ENCODE peak calls at places on chromosomes 16 and 17, in eight cellular contexts. K is HT-29, P is ascending aorta, W is AG09309, Q is cardiac fibroblast, N is neural crest cell, I is erythroblast, B is KBM-7. G is an unnamed sample.

GRCh38 chr16:58536278-58536677 is 21.0 kb downstream of the SETD6 start:
- DNase-seq in K (no peak), P (no peak), W (no peak), Q (no peak), N (no peak), I (no peak), B (no peak), G (no peak)

GRCh38 chr17:57579245-57579644 is 165.9 kb downstream of the CCDC182 start:
- DNase-seq in K (no peak), P (no peak), W (no peak), Q (no peak), N (no peak), I (no peak), B (no peak), G (no peak)

GRCh38 chr17:78820122-78820792 is 20.4 kb downstream of the USP36 start:
- DNase-seq in K (no peak), P (no peak), W (no peak), Q (no peak), N (no peak), I (no peak), B (no peak), G (no peak)

GRCh38 chr17:18070861-18071340 is 16.8 kb upstream of the DRG2 start:
- DNase-seq in K (no peak), P (no peak), W (no peak), Q (peak; percentile 52), N (no peak), I (no peak), B (peak; percentile 81), G (no peak)

GRCh38 chr17:37259030-37259735 is 116.6 kb upstream of the C17orf78 start:
- DNase-seq in K (no peak), P (no peak), W (no peak), Q (no peak), N (no peak), I (no peak), B (no peak), G (no peak)

GRCh38 chr17:3893003-3893719 is at the start of gene CAMKK1:
- DNase-seq in K (peak; percentile 78), P (peak; percentile 91), W (no peak), Q (peak; percentile 84), N (peak; percentile 76), I (peak; percentile 92), B (peak; percentile 83), G (peak; percentile 100)

GRCh38 chr17:34259151-34259550 is 4.1 kb downstream of the CCL2 start:
- DNase-seq in K (no peak), P (no peak), W (no peak), Q (peak; percentile 91), N (no peak), I (no peak), B (no peak), G (no peak)

GRCh38 chr17:37056622-37057021 is 107.9 kb downstream of the AATF start:
- DNase-seq in K (no peak), P (no peak), W (no peak), Q (no peak), N (no peak), I (no peak), B (no peak), G (no peak)

GRCh38 chr17:76467366-76467765 is at the start of gene AANAT:
- DNase-seq in K (no peak), P (no peak), W (no peak), Q (no peak), N (no peak), I (no peak), B (no peak), G (no peak)

GRCh38 chr17:56699186-56699895 is 105.8 kb downstream of the NOG start:
- DNase-seq in K (peak; percentile 83), P (peak; percentile 73), W (peak; percentile 85), Q (peak; percentile 79), N (peak; percentile 9), I (no peak), B (no peak), G (no peak)

GRCh38 chr17:44198721-44199552 is 747 bp downstream of the ATXN7L3 start:
- DNase-seq in K (peak; percentile 38), P (no peak), W (no peak), Q (peak; percentile 70), N (peak; percentile 41), I (peak; percentile 76), B (peak; percentile 43), G (peak; percentile 58)

GRCh38 chr16:84922351-84923135 is 88.8 kb downstream of the ZDHHC7 start:
- DNase-seq in K (no peak), P (no peak), W (no peak), Q (peak; percentile 51), N (peak; percentile 36), I (no peak), B (no peak), G (no peak)

GRCh38 chr17:38967290-38967738 is at the start of gene FBXO47:
- DNase-seq in K (peak; percentile 99), P (peak; percentile 94), W (peak; percentile 28), Q (peak; percentile 92), N (peak; percentile 66), I (peak; percentile 60), B (no peak), G (peak; percentile 65)

GRCh38 chr17:30720013-30720471 is 104.5 kb downstream of the CRLF3 start:
- DNase-seq in K (no peak), P (peak; percentile 53), W (no peak), Q (no peak), N (no peak), I (no peak), B (no peak), G (no peak)

GRCh38 chr16:25575363-25575762 is 116.4 kb upstream of the HS3ST4 start:
- DNase-seq in K (no peak), P (no peak), W (no peak), Q (no peak), N (no peak), I (no peak), B (no peak), G (no peak)

GRCh38 chr17:75776399-75777242 is 8.0 kb upstream of the UNK start:
- DNase-seq in K (peak; percentile 60), P (peak; percentile 64), W (no peak), Q (peak; percentile 65), N (no peak), I (peak; percentile 75), B (peak; percentile 83), G (peak; percentile 52)

GRCh38 chr16:8611886-8612595 is 9.5 kb upstream of the METTL22 start:
- DNase-seq in K (no peak), P (no peak), W (no peak), Q (peak; percentile 12), N (no peak), I (no peak), B (no peak), G (no peak)

GRCh38 chr16:24150282-24150681 is 105.9 kb upstream of the CACNG3 start:
- DNase-seq in K (no peak), P (no peak), W (no peak), Q (no peak), N (no peak), I (no peak), B (no peak), G (no peak)

GRCh38 chr16:54026456-54026855 is 260.1 kb downstream of the IRX3 start:
- DNase-seq in K (no peak), P (no peak), W (no peak), Q (peak; percentile 23), N (no peak), I (no peak), B (no peak), G (no peak)

GRCh38 chr17:14921936-14922335 is 343.2 kb downstream of the PMP22 start:
- DNase-seq in K (no peak), P (no peak), W (no peak), Q (no peak), N (no peak), I (no peak), B (no peak), G (no peak)

GRCh38 chr17:55996826-55997225 is 156.4 kb upstream of the ANKFN1 start:
- DNase-seq in K (peak; percentile 16), P (no peak), W (no peak), Q (no peak), N (no peak), I (no peak), B (peak; percentile 2), G (no peak)

GRCh38 chr17:77110006-77110374 is 30.8 kb upstream of the SEC14L1 start:
- DNase-seq in K (no peak), P (no peak), W (no peak), Q (peak; percentile 89), N (no peak), I (no peak), B (peak; percentile 69), G (peak; percentile 45)

GRCh38 chr17:64148699-64149098 is 18.8 kb upstream of the ERN1 start:
- DNase-seq in K (peak; percentile 58), P (no peak), W (no peak), Q (no peak), N (no peak), I (no peak), B (peak; percentile 35), G (no peak)

GRCh38 chr17:80034977-80035686 is 540 bp downstream of the TBC1D16 start:
- DNase-seq in K (peak; percentile 28), P (peak; percentile 67), W (no peak), Q (peak; percentile 38), N (peak; percentile 18), I (no peak), B (peak; percentile 28), G (peak; percentile 88)

GRCh38 chr17:72995008-72995656 is 97.4 kb downstream of the SLC39A11 start:
- DNase-seq in K (no peak), P (no peak), W (no peak), Q (no peak), N (no peak), I (no peak), B (no peak), G (no peak)

GRCh38 chr16:68590201-68590994 is 51.3 kb downstream of the ZFP90 start:
- DNase-seq in K (peak; percentile 61), P (no peak), W (peak; percentile 10), Q (peak; percentile 65), N (peak; percentile 83), I (peak; percentile 68), B (peak; percentile 71), G (peak; percentile 45)

GRCh38 chr16:49756971-49757743 is 98.8 kb downstream of the ZNF423 start:
- DNase-seq in K (no peak), P (no peak), W (no peak), Q (peak; percentile 47), N (no peak), I (no peak), B (no peak), G (no peak)

GRCh38 chr17:40122944-40123810 is 1.4 kb downstream of the MSL1 start:
- DNase-seq in K (peak; percentile 63), P (no peak), W (no peak), Q (peak; percentile 52), N (peak; percentile 53), I (peak; percentile 69), B (peak; percentile 59), G (peak; percentile 62)

GRCh38 chr16:77759821-77760220 is 28.5 kb upstream of the VAT1L start:
- DNase-seq in K (no peak), P (no peak), W (no peak), Q (no peak), N (no peak), I (no peak), B (no peak), G (no peak)

GRCh38 chr17:78974635-78975591 is 4.8 kb downstream of the LGALS3BP start:
- DNase-seq in K (peak; percentile 40), P (peak; percentile 89), W (peak; percentile 67), Q (peak; percentile 87), N (no peak), I (no peak), B (peak; percentile 25), G (no peak)

GRCh38 chr17:66778531-66778930 is 56.4 kb upstream of the CACNG5 start:
- DNase-seq in K (no peak), P (no peak), W (no peak), Q (no peak), N (no peak), I (no peak), B (no peak), G (no peak)

GRCh38 chr17:7897773-7898172 is 9.2 kb downstream of the CHD3 start:
- DNase-seq in K (peak; percentile 37), P (peak; percentile 50), W (no peak), Q (peak; percentile 79), N (no peak), I (peak; percentile 56), B (peak; percentile 73), G (no peak)

GRCh38 chr16:23494188-23494587 is 16.1 kb downstream of the GGA2 start:
- DNase-seq in K (no peak), P (no peak), W (no peak), Q (no peak), N (no peak), I (no peak), B (no peak), G (no peak)

GRCh38 chr16:67463691-67464090 is 17.3 kb downstream of the ATP6V0D1 start:
- DNase-seq in K (no peak), P (no peak), W (no peak), Q (no peak), N (no peak), I (no peak), B (no peak), G (no peak)